ENCODE peak calls at places on chromosomes 1 and 21, in five cellular contexts. G, P, S, E and W are unnamed samples.
A peak's percentile ranks its signal among the peaks of the same experiment; 100 is the strongest.

GRCh38 chr1:170662561-170662971 is 1.4 kb upstream of the PRRX1 start:
- DNase-seq in G (no peak), S (no peak), E (peak; percentile 54), P (no peak), W (no peak)

GRCh38 chr1:244801246-244801645 is 34.2 kb upstream of the COX20 start:
- DNase-seq in E (peak; percentile 26), P (peak; percentile 48), G (no peak), S (peak; percentile 35), W (peak; percentile 29)

GRCh38 chr1:209648931-209649776 is 3.1 kb downstream of the LAMB3 start:
- DNase-seq in S (no peak), E (peak; percentile 96), G (no peak), P (no peak), W (no peak)

GRCh38 chr1:151157067-151157531 is 650 bp downstream of the TNFAIP8L2 start:
- DNase-seq in S (no peak), P (no peak), G (peak; percentile 59), E (no peak), W (peak; percentile 31)

GRCh38 chr21:32257952-32258785 is 20.7 kb downstream of the MIS18A start:
- DNase-seq in P (peak; percentile 94), E (peak; percentile 84), S (peak; percentile 83), G (peak; percentile 82), W (no peak)

GRCh38 chr1:62175568-62176179 is 19.0 kb upstream of the L1TD1 start:
- DNase-seq in E (peak; percentile 57), P (peak; percentile 81), G (no peak), S (peak; percentile 75), W (no peak)

GRCh38 chr1:179151908-179152682 is 70.2 kb downstream of the TOR3A start:
- DNase-seq in E (no peak), S (no peak), P (no peak), G (no peak), W (no peak)

GRCh38 chr1:150149490-150150453 is at the start of gene PLEKHO1:
- DNase-seq in G (peak; percentile 96), P (peak; percentile 60), E (peak; percentile 87), S (peak; percentile 29), W (peak; percentile 82)

GRCh38 chr1:224734261-224734935 is 118.3 kb downstream of the CNIH3 start:
- DNase-seq in G (no peak), E (no peak), S (no peak), P (no peak), W (no peak)

GRCh38 chr1:107443860-107444259 is 303.0 kb downstream of the NTNG1 start:
- DNase-seq in S (no peak), G (no peak), E (no peak), P (no peak), W (no peak)

GRCh38 chr1:202266061-202266765 is 72.6 kb downstream of the LGR6 start:
- DNase-seq in S (no peak), E (no peak), P (no peak), G (peak; percentile 26), W (no peak)

GRCh38 chr1:27634166-27634981 is 611 bp downstream of the FGR start:
- DNase-seq in P (no peak), S (no peak), E (peak; percentile 41), G (no peak), W (peak; percentile 43)

GRCh38 chr1:43978551-43979260 is at the start of gene B4GALT2:
- DNase-seq in E (peak; percentile 46), S (no peak), G (no peak), P (no peak), W (no peak)

GRCh38 chr1:40438391-40439015 is 11.8 kb upstream of the ZFP69B start:
- DNase-seq in G (no peak), P (no peak), E (peak; percentile 39), S (no peak), W (no peak)

GRCh38 chr1:209622841-209623829 is 29.1 kb downstream of the LAMB3 start:
- DNase-seq in G (no peak), P (no peak), S (peak; percentile 79), E (no peak), W (no peak)

GRCh38 chr1:175320804-175321203 is 128.2 kb upstream of the KIAA0040 start:
- DNase-seq in S (no peak), G (no peak), P (no peak), E (no peak), W (no peak)

GRCh38 chr21:45923146-45923545 is 58.4 kb upstream of the COL6A1 start:
- DNase-seq in G (peak; percentile 89), P (no peak), S (peak; percentile 30), E (peak; percentile 66), W (peak; percentile 46)

GRCh38 chr1:111161843-111162242 is 21.8 kb downstream of the CEPT1 start:
- DNase-seq in G (no peak), E (no peak), S (no peak), P (peak; percentile 79), W (no peak)

GRCh38 chr1:214260561-214261205 is 20.3 kb upstream of the SMYD2 start:
- DNase-seq in G (no peak), E (no peak), S (no peak), P (no peak), W (no peak)

GRCh38 chr21:21247441-21247840 is 249.2 kb downstream of the NCAM2 start:
- DNase-seq in P (no peak), G (no peak), E (no peak), S (no peak), W (no peak)

GRCh38 chr1:205451759-205452164 is 4.1 kb downstream of the BLACAT1 start:
- DNase-seq in P (no peak), S (no peak), E (no peak), G (no peak), W (no peak)